ENCODE peak calls at places on chromosomes 2 and 18, in ten cellular contexts. Z, H, N, O, Q, W, D, U, K and C are unnamed samples.

GRCh38 chr2:119137502-119137901 is 21.0 kb downstream of the C1QL2 start:
- DNase-seq in Z (no peak), H (no peak), N (no peak), O (no peak), Q (no peak), W (no peak), D (no peak), U (no peak), K (no peak), C (no peak)

GRCh38 chr2:218329826-218330651 is 26.6 kb upstream of the CATIP start:
- DNase-seq in Z (no peak), H (no peak), N (no peak), O (peak), Q (no peak), W (no peak), D (no peak), U (no peak), K (no peak), C (no peak)

GRCh38 chr18:54531402-54532065 is 59.5 kb upstream of the DYNAP start:
- DNase-seq in Z (no peak), H (no peak), N (no peak), O (no peak), Q (no peak), W (no peak), D (no peak), U (peak), K (no peak), C (peak)

GRCh38 chr2:229679393-229680125 is 34.8 kb downstream of the DNER start:
- DNase-seq in Z (no peak), H (no peak), N (no peak), O (no peak), Q (no peak), W (no peak), D (no peak), U (no peak), K (no peak), C (no peak)

GRCh38 chr2:27716301-27717069 is 52.8 kb downstream of the SLC4A1AP start:
- DNase-seq in Z (no peak), H (no peak), N (no peak), O (no peak), Q (no peak), W (no peak), D (no peak), U (no peak), K (no peak), C (peak)

GRCh38 chr2:187078297-187078696 is 229.3 kb upstream of the ZSWIM2 start:
- DNase-seq in Z (no peak), H (no peak), N (no peak), O (no peak), Q (no peak), W (no peak), D (peak), U (no peak), K (no peak), C (no peak)

GRCh38 chr2:161096336-161096735 is 63.9 kb upstream of the TANK start:
- DNase-seq in Z (no peak), H (no peak), N (no peak), O (no peak), Q (no peak), W (no peak), D (peak), U (no peak), K (no peak), C (peak)

GRCh38 chr2:144084114-144084661 is 435.7 kb downstream of the ZEB2 start:
- DNase-seq in Z (no peak), H (no peak), N (no peak), O (no peak), Q (peak), W (no peak), D (peak), U (no peak), K (no peak), C (no peak)

GRCh38 chr18:55861266-55861665 is 273.3 kb upstream of the TCF4 start:
- DNase-seq in Z (peak), H (no peak), N (no peak), O (peak), Q (no peak), W (no peak), D (peak), U (peak), K (no peak), C (peak)

GRCh38 chr2:151269798-151270568 is 8.3 kb upstream of the RBM43 start:
- DNase-seq in Z (no peak), H (no peak), N (no peak), O (no peak), Q (no peak), W (no peak), D (peak), U (no peak), K (no peak), C (no peak)

GRCh38 chr2:226903179-226903578 is 67.3 kb downstream of the RHBDD1 start:
- DNase-seq in Z (no peak), H (no peak), N (no peak), O (no peak), Q (no peak), W (no peak), D (peak), U (no peak), K (no peak), C (no peak)

GRCh38 chr18:51952844-51953243 is 387.2 kb upstream of the DCC start:
- DNase-seq in Z (no peak), H (no peak), N (no peak), O (no peak), Q (no peak), W (no peak), D (no peak), U (no peak), K (no peak), C (no peak)

GRCh38 chr2:135663148-135663700 is 78.4 kb upstream of the UBXN4 start:
- DNase-seq in Z (no peak), H (no peak), N (no peak), O (no peak), Q (no peak), W (no peak), D (no peak), U (no peak), K (no peak), C (no peak)

GRCh38 chr2:42138163-42139016 is 30.8 kb upstream of the EML4 start:
- DNase-seq in Z (no peak), H (no peak), N (no peak), O (no peak), Q (peak), W (no peak), D (peak), U (no peak), K (no peak), C (no peak)

GRCh38 chr18:40866013-40866644 is 1088.9 kb upstream of the PIK3C3 start:
- DNase-seq in Z (no peak), H (no peak), N (no peak), O (no peak), Q (no peak), W (no peak), D (peak), U (no peak), K (no peak), C (no peak)

GRCh38 chr2:190819835-190820234 is 60.8 kb upstream of the GLS start:
- DNase-seq in Z (no peak), H (no peak), N (no peak), O (no peak), Q (peak), W (no peak), D (peak), U (no peak), K (no peak), C (no peak)

GRCh38 chr2:218387369-218388194 is 5.5 kb downstream of the SLC11A1 start:
- DNase-seq in Z (no peak), H (peak), N (no peak), O (no peak), Q (no peak), W (no peak), D (peak), U (peak), K (no peak), C (peak)